ENCODE peak calls at places on chromosomes 6 and 20, in eight cellular contexts. F is thyroid gland; I is left lobe of liver; H is LoVo; Z is Caki2; G is naive thymus-derived CD8-positive, alpha-beta T cell; L is NCI-H2029; P is upper lobe of right lung. M is an unnamed sample.

GRCh38 chr20:45617591-45617990 is 11.9 kb upstream of the WFDC10A start:
- DNase-seq in F (no peak), I (no peak), H (no peak), Z (no peak), G (no peak), L (no peak), P (no peak), M (no peak)

GRCh38 chr20:19566226-19566960 is 191.7 kb upstream of the RIN2 start:
- DNase-seq in F (no peak), I (no peak), H (no peak), Z (peak), G (no peak), L (no peak), P (no peak), M (no peak)

GRCh38 chr6:89736887-89737286 is 82.7 kb downstream of the MDN1 start:
- DNase-seq in F (no peak), I (no peak), H (no peak), Z (no peak), G (no peak), L (no peak), P (no peak), M (no peak)

GRCh38 chr6:125201961-125202729 is 48.6 kb downstream of the TPD52L1 start:
- DNase-seq in F (peak), I (peak), H (peak), Z (peak), G (no peak), L (peak), P (peak), M (peak)

GRCh38 chr6:93418113-93418447 is 1.3 kb downstream of the EPHA7 start:
- DNase-seq in F (no peak), I (no peak), H (no peak), Z (no peak), G (no peak), L (no peak), P (no peak), M (no peak)

GRCh38 chr6:112215901-112216300 is 38.5 kb downstream of the LAMA4 start:
- DNase-seq in F (no peak), I (no peak), H (no peak), Z (no peak), G (no peak), L (no peak), P (no peak), M (no peak)

GRCh38 chr6:132202569-132202968 is 198.7 kb downstream of the MOXD1 start:
- DNase-seq in F (no peak), I (no peak), H (no peak), Z (no peak), G (no peak), L (no peak), P (no peak), M (no peak)

GRCh38 chr6:36701401-36701991 is 3.9 kb downstream of the RAB44 start:
- DNase-seq in F (peak), I (no peak), H (no peak), Z (no peak), G (no peak), L (no peak), P (peak), M (no peak)

GRCh38 chr20:33392016-33392415 is 9.3 kb downstream of the CDK5RAP1 start:
- DNase-seq in F (no peak), I (no peak), H (no peak), Z (no peak), G (no peak), L (no peak), P (no peak), M (no peak)

GRCh38 chr6:135144678-135145508 is 36.2 kb upstream of the MYB start:
- DNase-seq in F (peak), I (no peak), H (peak), Z (peak), G (peak), L (no peak), P (no peak), M (no peak)

GRCh38 chr20:18728165-18728866 is 85.3 kb upstream of the SCP2D1 start:
- DNase-seq in F (no peak), I (no peak), H (no peak), Z (no peak), G (no peak), L (no peak), P (no peak), M (no peak)

GRCh38 chr6:126805861-126806260 is 312.6 kb upstream of the RSPO3 start:
- DNase-seq in F (no peak), I (no peak), H (no peak), Z (no peak), G (no peak), L (no peak), P (no peak), M (no peak)

GRCh38 chr6:163460307-163460782 is 45.8 kb downstream of the QKI start:
- DNase-seq in F (no peak), I (no peak), H (peak), Z (no peak), G (peak), L (peak), P (no peak), M (no peak)

GRCh38 chr20:48422242-48422960 is 405.4 kb downstream of the PREX1 start:
- DNase-seq in F (no peak), I (no peak), H (no peak), Z (no peak), G (no peak), L (no peak), P (no peak), M (no peak)

GRCh38 chr6:108699290-108700041 is 138.7 kb downstream of the FOXO3 start:
- DNase-seq in F (peak), I (no peak), H (no peak), Z (no peak), G (no peak), L (peak), P (no peak), M (no peak)

GRCh38 chr6:130381459-130382380 is 15.9 kb downstream of the TMEM200A start:
- DNase-seq in F (no peak), I (no peak), H (no peak), Z (no peak), G (peak), L (no peak), P (no peak), M (no peak)

GRCh38 chr6:85449388-85449817 is 480 bp upstream of the NT5E start:
- DNase-seq in F (peak), I (no peak), H (no peak), Z (peak), G (peak), L (no peak), P (no peak), M (no peak)

GRCh38 chr6:133337312-133337711 is 96.2 kb downstream of the EYA4 start:
- DNase-seq in F (no peak), I (no peak), H (no peak), Z (peak), G (no peak), L (no peak), P (no peak), M (no peak)

GRCh38 chr6:53154071-53154470 is 5.4 kb upstream of the GCM1 start:
- DNase-seq in F (no peak), I (no peak), H (no peak), Z (no peak), G (no peak), L (no peak), P (no peak), M (no peak)

GRCh38 chr6:41767112-41767946 is 12.4 kb downstream of the FRS3 start:
- DNase-seq in F (no peak), I (no peak), H (peak), Z (peak), G (no peak), L (peak), P (peak), M (no peak)

GRCh38 chr20:46173652-46174468 is 55.7 kb downstream of the CD40 start:
- DNase-seq in F (no peak), I (no peak), H (no peak), Z (no peak), G (no peak), L (no peak), P (no peak), M (no peak)

GRCh38 chr6:53956068-53956711 is 155.1 kb upstream of the MLIP start:
- DNase-seq in F (peak), I (no peak), H (peak), Z (peak), G (no peak), L (peak), P (peak), M (peak)

GRCh38 chr20:59014680-59015389 is 4.4 kb upstream of the TUBB1 start:
- DNase-seq in F (no peak), I (no peak), H (no peak), Z (no peak), G (no peak), L (no peak), P (no peak), M (no peak)

GRCh38 chr20:62320581-62321354 is 18.0 kb downstream of the ADRM1 start:
- DNase-seq in F (no peak), I (peak), H (no peak), Z (no peak), G (no peak), L (no peak), P (no peak), M (no peak)

GRCh38 chr20:29878777-29879442 is 1378.6 kb upstream of the DEFB115 start:
- DNase-seq in F (no peak), I (peak), H (no peak), Z (no peak), G (no peak), L (no peak), P (peak), M (peak)

GRCh38 chr6:106495014-106495413 is 134.3 kb downstream of the RTN4IP1 start:
- DNase-seq in F (no peak), I (no peak), H (no peak), Z (no peak), G (no peak), L (no peak), P (no peak), M (no peak)

GRCh38 chr6:130118236-130118635 is 99.9 kb downstream of the L3MBTL3 start:
- DNase-seq in F (no peak), I (no peak), H (no peak), Z (peak), G (no peak), L (no peak), P (no peak), M (no peak)

GRCh38 chr6:165684333-165684732 is 21.3 kb upstream of the PDE10A start:
- DNase-seq in F (no peak), I (no peak), H (no peak), Z (no peak), G (no peak), L (peak), P (no peak), M (no peak)

GRCh38 chr6:12150812-12151432 is 138.8 kb downstream of the HIVEP1 start:
- DNase-seq in F (peak), I (no peak), H (peak), Z (peak), G (no peak), L (no peak), P (peak), M (no peak)

GRCh38 chr6:107769053-107769658 is 55.0 kb downstream of the SCML4 start:
- DNase-seq in F (no peak), I (no peak), H (no peak), Z (no peak), G (no peak), L (no peak), P (no peak), M (no peak)

GRCh38 chr6:131652472-131652871 is 15.4 kb downstream of the ENPP3 start:
- DNase-seq in F (no peak), I (no peak), H (no peak), Z (no peak), G (no peak), L (no peak), P (no peak), M (no peak)

GRCh38 chr6:168690271-168690670 is 249.3 kb downstream of the SMOC2 start:
- DNase-seq in F (no peak), I (no peak), H (no peak), Z (no peak), G (no peak), L (no peak), P (no peak), M (no peak)

M was measured in lower lobe of right lung.